ENCODE peak calls at places on chromosome 12, in five cellular contexts. C is tibial nerve, O is lower leg skin, D is Peyer's patch, H is uterus. T is an unnamed sample.

GRCh38 chr12:96501139-96501741 is 11.9 kb downstream of the CFAP54 start:
- DNase-seq in C (no peak), O (no peak), D (no peak), H (no peak), T (peak)

GRCh38 chr12:113208041-113208934 is 13.0 kb upstream of the TPCN1 start:
- DNase-seq in C (no peak), O (peak), D (no peak), H (no peak), T (no peak)

GRCh38 chr12:4114986-4115385 is 158.6 kb upstream of the CCND2 start:
- DNase-seq in C (no peak), O (no peak), D (no peak), H (no peak), T (no peak)

GRCh38 chr12:81295286-81295685 is 217.4 kb downstream of the ACSS3 start:
- DNase-seq in C (no peak), O (no peak), D (no peak), H (no peak), T (no peak)

GRCh38 chr12:130478786-130479185 is 141.1 kb downstream of the PIWIL1 start:
- DNase-seq in C (no peak), O (no peak), D (no peak), H (no peak), T (no peak)

GRCh38 chr12:129393357-129393937 is 510.4 kb downstream of the TMEM132D start:
- DNase-seq in C (no peak), O (no peak), D (no peak), H (no peak), T (no peak)

GRCh38 chr12:114512351-114512750 is 106.4 kb upstream of the TBX5 start:
- DNase-seq in C (no peak), O (no peak), D (no peak), H (no peak), T (no peak)

GRCh38 chr12:126784328-126784921 is 1482.5 kb upstream of the TMEM132C start:
- DNase-seq in C (no peak), O (no peak), D (no peak), H (no peak), T (peak)

GRCh38 chr12:13044002-13044858 is at the start of gene FAM234B:
- DNase-seq in C (peak), O (peak), D (peak), H (peak), T (peak)

GRCh38 chr12:99259040-99259934 is 388.3 kb upstream of the GARIN6 start:
- DNase-seq in C (no peak), O (no peak), D (no peak), H (no peak), T (no peak)

GRCh38 chr12:89768586-89769482 is 60.2 kb upstream of the ATP2B1 start:
- DNase-seq in C (no peak), O (no peak), D (no peak), H (no peak), T (peak)

GRCh38 chr12:80805106-80805505 is 88.4 kb downstream of the MYF5 start:
- DNase-seq in C (no peak), O (no peak), D (no peak), H (no peak), T (no peak)

GRCh38 chr12:32603858-32604257 is 75.2 kb upstream of the DNM1L start:
- DNase-seq in C (no peak), O (no peak), D (no peak), H (no peak), T (no peak)

GRCh38 chr12:13472690-13473089 is 276.2 kb downstream of the EMP1 start:
- DNase-seq in C (no peak), O (no peak), D (no peak), H (no peak), T (no peak)

GRCh38 chr12:62933871-62934798 is 815 bp downstream of the PPM1H start:
- DNase-seq in C (no peak), O (no peak), D (peak), H (peak), T (peak)

GRCh38 chr12:106112094-106112822 is 26.5 kb downstream of the NUAK1 start:
- DNase-seq in C (no peak), O (peak), D (no peak), H (no peak), T (no peak)

GRCh38 chr12:56723352-56723751 is 1.7 kb downstream of the NACA start:
- DNase-seq in C (no peak), O (no peak), D (no peak), H (no peak), T (no peak)

GRCh38 chr12:56724989-56725722 is at the start of gene NACA:
- DNase-seq in C (peak), O (peak), D (peak), H (peak), T (peak)

GRCh38 chr12:56722832-56723231 is 2.3 kb downstream of the NACA start:
- DNase-seq in C (no peak), O (no peak), D (no peak), H (no peak), T (no peak)

GRCh38 chr12:56724660-56724988 is 475 bp downstream of the NACA start:
- DNase-seq in C (no peak), O (no peak), D (no peak), H (peak), T (no peak)

GRCh38 chr12:56723889-56724659 is 1.0 kb downstream of the NACA start:
- DNase-seq in C (peak), O (peak), D (no peak), H (peak), T (no peak)
- TF ChIP-seq POLR2A in C (no peak), O (no peak), D (no peak), H (no peak), T (no peak)

GRCh38 chr12:82686223-82687019 is at the start of gene TMTC2:
- DNase-seq in C (peak), O (peak), D (peak), H (peak), T (peak)
- TF ChIP-seq POLR2A in C (peak), O (no peak), D (peak), H (peak), T (peak)

GRCh38 chr12:122064780-122065588 is 13.6 kb upstream of the MLXIP start:
- DNase-seq in C (no peak), O (no peak), D (no peak), H (peak), T (peak)

GRCh38 chr12:122061253-122061652 is 17.3 kb upstream of the MLXIP start:
- DNase-seq in C (no peak), O (no peak), D (no peak), H (no peak), T (no peak)

GRCh38 chr12:122064034-122064777 is 14.3 kb upstream of the MLXIP start:
- DNase-seq in C (peak), O (peak), D (peak), H (peak), T (peak)

GRCh38 chr12:122063691-122064033 is 14.9 kb upstream of the MLXIP start:
- DNase-seq in C (no peak), O (no peak), D (no peak), H (peak), T (no peak)

DNA sequence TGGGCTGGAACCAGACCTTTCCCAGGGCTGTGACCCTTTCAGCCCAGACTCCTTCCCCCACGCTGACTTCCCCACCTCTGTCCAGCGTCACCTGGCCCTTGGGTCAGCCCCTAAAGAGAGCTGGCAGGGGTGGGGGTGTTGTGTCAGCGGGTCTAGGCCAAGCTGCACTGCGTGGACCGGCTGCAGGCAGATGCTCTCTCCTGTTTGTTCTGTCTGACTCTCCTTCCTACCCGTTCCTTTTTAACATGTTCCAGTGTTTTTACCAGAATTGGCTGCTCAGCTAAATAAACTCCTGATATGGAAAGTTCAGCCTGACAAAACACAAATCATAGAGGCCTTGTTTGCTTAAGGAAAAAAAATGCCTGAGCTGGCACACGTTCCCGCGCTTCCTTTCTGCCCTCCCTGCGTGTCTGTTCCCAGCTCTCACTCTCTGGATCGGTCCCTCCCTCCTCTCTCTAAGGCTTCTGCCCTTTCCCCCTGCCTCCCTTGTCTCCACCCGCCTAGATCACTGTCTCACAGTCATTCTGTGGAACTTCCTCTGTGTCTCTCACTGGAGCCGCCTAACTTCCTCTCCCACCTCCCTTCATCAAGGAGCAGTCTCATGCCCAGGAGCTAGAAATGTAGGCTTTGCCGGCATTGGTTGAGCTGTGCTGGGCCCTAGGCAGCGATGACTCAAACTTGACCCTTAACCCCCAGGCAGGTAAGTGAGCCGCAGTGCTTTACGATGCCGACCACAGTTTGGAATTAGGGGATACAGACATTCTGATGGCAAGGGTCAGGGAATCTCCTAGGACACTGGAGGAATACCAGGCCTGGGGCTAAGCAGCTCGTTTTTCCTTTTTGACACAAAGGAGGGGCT is 15.5 kb upstream of the MLXIP start:
- DNase-seq in C (no peak), O (peak), D (peak), H (peak), T (peak)
- TF ChIP-seq POLR2A in C (no peak), O (no peak), D (no peak), H (no peak), T (no peak)

GRCh38 chr12:102119674-102120563 is at the start of the genes NUP37 and PARPBP:
- DNase-seq in C (peak), O (peak), D (peak), H (peak), T (peak)
- TF ChIP-seq POLR2A in C (no peak), O (no peak), D (peak), H (peak), T (peak)